ENCODE peak calls at places on chromosomes 12 and 14, in eight cellular contexts. One of them, this sample, is unnamed.

GRCh38 chr12:19209636-19210035 is 80.1 kb downstream of the PLEKHA5 start:
- DNase-seq in mesendoderm: no peak
- DNase-seq in iPS-NIHi11: no peak
- DNase-seq in activated T-cell treated with anti-CD3 and anti-CD28 coated beads for 4 hours: no peak
- DNase-seq in activated naive CD4-positive, alpha-beta T cell treated with anti-CD3 and anti-CD28 coated beads for 36 hours: no peak
- DNase-seq in LoVo: no peak
- DNase-seq in non-pigmented ciliary epithelial cell: no peak
- DNase-seq in NT2/D1: no peak
- DNase-seq in this sample: no peak

GRCh38 chr12:54018608-54018984 is 9.6 kb upstream of the HOXC6 start:
- DNase-seq in mesendoderm: no peak
- DNase-seq in iPS-NIHi11: no peak
- DNase-seq in activated T-cell treated with anti-CD3 and anti-CD28 coated beads for 4 hours: no peak
- DNase-seq in activated naive CD4-positive, alpha-beta T cell treated with anti-CD3 and anti-CD28 coated beads for 36 hours: no peak
- DNase-seq in LoVo: no peak
- DNase-seq in non-pigmented ciliary epithelial cell: no peak
- DNase-seq in NT2/D1: no peak
- DNase-seq in this sample: no peak

GRCh38 chr14:91885113-91885712 is 17.9 kb upstream of the TC2N start:
- DNase-seq in mesendoderm: no peak
- DNase-seq in iPS-NIHi11: no peak
- DNase-seq in activated T-cell treated with anti-CD3 and anti-CD28 coated beads for 4 hours: no peak
- DNase-seq in activated naive CD4-positive, alpha-beta T cell treated with anti-CD3 and anti-CD28 coated beads for 36 hours: no peak
- DNase-seq in LoVo: no peak
- DNase-seq in non-pigmented ciliary epithelial cell: no peak
- DNase-seq in NT2/D1: no peak
- DNase-seq in this sample: no peak

GRCh38 chr12:80165741-80166140 is 66.4 kb downstream of the OTOGL start:
- DNase-seq in mesendoderm: no peak
- DNase-seq in iPS-NIHi11: no peak
- DNase-seq in activated T-cell treated with anti-CD3 and anti-CD28 coated beads for 4 hours: no peak
- DNase-seq in activated naive CD4-positive, alpha-beta T cell treated with anti-CD3 and anti-CD28 coated beads for 36 hours: no peak
- DNase-seq in LoVo: no peak
- DNase-seq in non-pigmented ciliary epithelial cell: no peak
- DNase-seq in NT2/D1: no peak
- DNase-seq in this sample: no peak

GRCh38 chr14:104888489-104889373 is 23.7 kb downstream of the CEP170B start:
- DNase-seq in mesendoderm: no peak
- DNase-seq in iPS-NIHi11: peak; percentile 4
- DNase-seq in activated T-cell treated with anti-CD3 and anti-CD28 coated beads for 4 hours: no peak
- DNase-seq in activated naive CD4-positive, alpha-beta T cell treated with anti-CD3 and anti-CD28 coated beads for 36 hours: no peak
- DNase-seq in LoVo: no peak
- DNase-seq in non-pigmented ciliary epithelial cell: no peak
- DNase-seq in NT2/D1: no peak
- DNase-seq in this sample: no peak

GRCh38 chr14:85316701-85317100 is 213.2 kb upstream of the FLRT2 start:
- DNase-seq in mesendoderm: no peak
- DNase-seq in iPS-NIHi11: no peak
- DNase-seq in activated T-cell treated with anti-CD3 and anti-CD28 coated beads for 4 hours: no peak
- DNase-seq in activated naive CD4-positive, alpha-beta T cell treated with anti-CD3 and anti-CD28 coated beads for 36 hours: no peak
- DNase-seq in LoVo: no peak
- DNase-seq in non-pigmented ciliary epithelial cell: no peak
- DNase-seq in NT2/D1: no peak
- DNase-seq in this sample: no peak

GRCh38 chr14:77212933-77213656 is 31.5 kb downstream of the TMEM63C start:
- DNase-seq in mesendoderm: peak; percentile 73
- DNase-seq in iPS-NIHi11: peak; percentile 90
- DNase-seq in activated T-cell treated with anti-CD3 and anti-CD28 coated beads for 4 hours: peak; percentile 6
- DNase-seq in activated naive CD4-positive, alpha-beta T cell treated with anti-CD3 and anti-CD28 coated beads for 36 hours: peak; percentile 60
- DNase-seq in LoVo: peak; percentile 64
- DNase-seq in non-pigmented ciliary epithelial cell: no peak
- DNase-seq in NT2/D1: peak; percentile 20
- DNase-seq in this sample: no peak

GRCh38 chr12:120757226-120757742 is 31.7 kb downstream of the ACADS start:
- DNase-seq in mesendoderm: no peak
- DNase-seq in iPS-NIHi11: no peak
- DNase-seq in activated T-cell treated with anti-CD3 and anti-CD28 coated beads for 4 hours: no peak
- DNase-seq in activated naive CD4-positive, alpha-beta T cell treated with anti-CD3 and anti-CD28 coated beads for 36 hours: no peak
- DNase-seq in LoVo: no peak
- DNase-seq in non-pigmented ciliary epithelial cell: no peak
- DNase-seq in NT2/D1: no peak
- DNase-seq in this sample: no peak

GRCh38 chr12:124457287-124458219 is 109.9 kb downstream of the NCOR2 start:
- DNase-seq in mesendoderm: no peak
- DNase-seq in iPS-NIHi11: no peak
- DNase-seq in activated T-cell treated with anti-CD3 and anti-CD28 coated beads for 4 hours: peak; percentile 37
- DNase-seq in activated naive CD4-positive, alpha-beta T cell treated with anti-CD3 and anti-CD28 coated beads for 36 hours: peak; percentile 82
- DNase-seq in LoVo: no peak
- DNase-seq in non-pigmented ciliary epithelial cell: no peak
- DNase-seq in NT2/D1: no peak
- DNase-seq in this sample: peak; percentile 86

GRCh38 chr14:66247662-66248061 is 238.5 kb upstream of the CCDC196 start:
- DNase-seq in mesendoderm: peak; percentile 58
- DNase-seq in iPS-NIHi11: no peak
- DNase-seq in activated T-cell treated with anti-CD3 and anti-CD28 coated beads for 4 hours: no peak
- DNase-seq in activated naive CD4-positive, alpha-beta T cell treated with anti-CD3 and anti-CD28 coated beads for 36 hours: no peak
- DNase-seq in LoVo: no peak
- DNase-seq in non-pigmented ciliary epithelial cell: no peak
- DNase-seq in NT2/D1: no peak
- DNase-seq in this sample: no peak

GRCh38 chr14:89365071-89365801 is 51.8 kb downstream of the FOXN3 start:
- DNase-seq in mesendoderm: no peak
- DNase-seq in iPS-NIHi11: no peak
- DNase-seq in activated T-cell treated with anti-CD3 and anti-CD28 coated beads for 4 hours: peak; percentile 43
- DNase-seq in activated naive CD4-positive, alpha-beta T cell treated with anti-CD3 and anti-CD28 coated beads for 36 hours: peak; percentile 80
- DNase-seq in LoVo: no peak
- DNase-seq in non-pigmented ciliary epithelial cell: no peak
- DNase-seq in NT2/D1: no peak
- DNase-seq in this sample: no peak

GRCh38 chr12:55934343-55934742 is 3.4 kb downstream of the DGKA start:
- DNase-seq in mesendoderm: no peak
- DNase-seq in iPS-NIHi11: no peak
- DNase-seq in activated T-cell treated with anti-CD3 and anti-CD28 coated beads for 4 hours: no peak
- DNase-seq in activated naive CD4-positive, alpha-beta T cell treated with anti-CD3 and anti-CD28 coated beads for 36 hours: no peak
- DNase-seq in LoVo: no peak
- DNase-seq in non-pigmented ciliary epithelial cell: no peak
- DNase-seq in NT2/D1: no peak
- DNase-seq in this sample: no peak

GRCh38 chr12:91529829-91530228 is 347.2 kb upstream of the DCN start:
- DNase-seq in mesendoderm: no peak
- DNase-seq in iPS-NIHi11: no peak
- DNase-seq in activated T-cell treated with anti-CD3 and anti-CD28 coated beads for 4 hours: no peak
- DNase-seq in activated naive CD4-positive, alpha-beta T cell treated with anti-CD3 and anti-CD28 coated beads for 36 hours: no peak
- DNase-seq in LoVo: peak; percentile 27
- DNase-seq in non-pigmented ciliary epithelial cell: no peak
- DNase-seq in NT2/D1: no peak
- DNase-seq in this sample: no peak

GRCh38 chr12:124914392-124915248 is at the start of gene UBC:
- DNase-seq in mesendoderm: peak; percentile 94
- DNase-seq in iPS-NIHi11: peak; percentile 77
- DNase-seq in activated T-cell treated with anti-CD3 and anti-CD28 coated beads for 4 hours: peak; percentile 85
- DNase-seq in activated naive CD4-positive, alpha-beta T cell treated with anti-CD3 and anti-CD28 coated beads for 36 hours: peak; percentile 86
- DNase-seq in LoVo: peak; percentile 94
- DNase-seq in non-pigmented ciliary epithelial cell: no peak
- DNase-seq in NT2/D1: peak; percentile 84
- DNase-seq in this sample: peak; percentile 92

GRCh38 chr12:130281157-130281799 is 56.4 kb upstream of the PIWIL1 start:
- DNase-seq in mesendoderm: peak; percentile 67
- DNase-seq in iPS-NIHi11: peak; percentile 83
- DNase-seq in activated T-cell treated with anti-CD3 and anti-CD28 coated beads for 4 hours: no peak
- DNase-seq in activated naive CD4-positive, alpha-beta T cell treated with anti-CD3 and anti-CD28 coated beads for 36 hours: peak; percentile 57
- DNase-seq in LoVo: no peak
- DNase-seq in non-pigmented ciliary epithelial cell: no peak
- DNase-seq in NT2/D1: peak; percentile 51
- DNase-seq in this sample: peak; percentile 27

GRCh38 chr14:30015471-30015870 is 87.8 kb upstream of the PRKD1 start:
- DNase-seq in mesendoderm: no peak
- DNase-seq in iPS-NIHi11: no peak
- DNase-seq in activated T-cell treated with anti-CD3 and anti-CD28 coated beads for 4 hours: no peak
- DNase-seq in activated naive CD4-positive, alpha-beta T cell treated with anti-CD3 and anti-CD28 coated beads for 36 hours: no peak
- DNase-seq in LoVo: no peak
- DNase-seq in non-pigmented ciliary epithelial cell: no peak
- DNase-seq in NT2/D1: no peak
- DNase-seq in this sample: no peak

GRCh38 chr12:82919365-82920054 is 232.8 kb downstream of the TMTC2 start:
- DNase-seq in mesendoderm: no peak
- DNase-seq in iPS-NIHi11: no peak
- DNase-seq in activated T-cell treated with anti-CD3 and anti-CD28 coated beads for 4 hours: no peak
- DNase-seq in activated naive CD4-positive, alpha-beta T cell treated with anti-CD3 and anti-CD28 coated beads for 36 hours: no peak
- DNase-seq in LoVo: no peak
- DNase-seq in non-pigmented ciliary epithelial cell: no peak
- DNase-seq in NT2/D1: no peak
- DNase-seq in this sample: no peak

GRCh38 chr12:51318846-51319570 is 5.0 kb downstream of the BIN2 start:
- DNase-seq in mesendoderm: no peak
- DNase-seq in iPS-NIHi11: no peak
- DNase-seq in activated T-cell treated with anti-CD3 and anti-CD28 coated beads for 4 hours: no peak
- DNase-seq in activated naive CD4-positive, alpha-beta T cell treated with anti-CD3 and anti-CD28 coated beads for 36 hours: peak; percentile 63
- DNase-seq in LoVo: no peak
- DNase-seq in non-pigmented ciliary epithelial cell: no peak
- DNase-seq in NT2/D1: no peak
- DNase-seq in this sample: no peak

GRCh38 chr14:98194821-98195220 is 1077.2 kb downstream of the BCL11B start:
- DNase-seq in mesendoderm: no peak
- DNase-seq in iPS-NIHi11: no peak
- DNase-seq in activated T-cell treated with anti-CD3 and anti-CD28 coated beads for 4 hours: no peak
- DNase-seq in activated naive CD4-positive, alpha-beta T cell treated with anti-CD3 and anti-CD28 coated beads for 36 hours: no peak
- DNase-seq in LoVo: no peak
- DNase-seq in non-pigmented ciliary epithelial cell: no peak
- DNase-seq in NT2/D1: no peak
- DNase-seq in this sample: no peak

GRCh38 chr12:3836641-3837040 is 36.6 kb downstream of the PARP11 start:
- DNase-seq in mesendoderm: no peak
- DNase-seq in iPS-NIHi11: no peak
- DNase-seq in activated T-cell treated with anti-CD3 and anti-CD28 coated beads for 4 hours: no peak
- DNase-seq in activated naive CD4-positive, alpha-beta T cell treated with anti-CD3 and anti-CD28 coated beads for 36 hours: no peak
- DNase-seq in LoVo: no peak
- DNase-seq in non-pigmented ciliary epithelial cell: no peak
- DNase-seq in NT2/D1: no peak
- DNase-seq in this sample: no peak

GRCh38 chr12:113061061-113061694 is 4.6 kb downstream of the DTX1 start:
- DNase-seq in mesendoderm: no peak
- DNase-seq in iPS-NIHi11: no peak
- DNase-seq in activated T-cell treated with anti-CD3 and anti-CD28 coated beads for 4 hours: no peak
- DNase-seq in activated naive CD4-positive, alpha-beta T cell treated with anti-CD3 and anti-CD28 coated beads for 36 hours: no peak
- DNase-seq in LoVo: no peak
- DNase-seq in non-pigmented ciliary epithelial cell: no peak
- DNase-seq in NT2/D1: no peak
- DNase-seq in this sample: no peak

GRCh38 chr12:115960868-115961802 is 316.4 kb downstream of the MED13L start:
- DNase-seq in mesendoderm: peak; percentile 52
- DNase-seq in iPS-NIHi11: no peak
- DNase-seq in activated T-cell treated with anti-CD3 and anti-CD28 coated beads for 4 hours: no peak
- DNase-seq in activated naive CD4-positive, alpha-beta T cell treated with anti-CD3 and anti-CD28 coated beads for 36 hours: no peak
- DNase-seq in LoVo: no peak
- DNase-seq in non-pigmented ciliary epithelial cell: no peak
- DNase-seq in NT2/D1: no peak
- DNase-seq in this sample: no peak

This sample was measured in left cardiac atrium.